ENCODE peak calls at places on chromosomes 1 and 21, in ten cellular contexts. X, B, J, Q, H, U, S, D, R and E are unnamed samples. For H3K4me1, the result is how much of the 10 kb centered on the place peaks cover.

GRCh38 chr1:173202430-173203145 is 4.5 kb downstream of the TNFSF4 start:
- DNase-seq in X (no peak), B (no peak), J (peak), Q (no peak), H (no peak), U (peak), S (peak), D (peak), R (no peak), E (no peak)

GRCh38 chr1:161001537-161001936 is 19.4 kb downstream of the F11R start:
- DNase-seq in X (no peak), B (no peak), J (no peak), Q (no peak), H (no peak), U (no peak), S (no peak), D (no peak), R (no peak), E (no peak)

GRCh38 chr1:151888972-151889570 is 20.2 kb downstream of the THEM4 start:
- DNase-seq in X (no peak), B (no peak), J (no peak), Q (no peak), H (no peak), U (no peak), S (no peak), D (no peak), R (no peak), E (no peak)

GRCh38 chr21:45836268-45836655 is 145.3 kb upstream of the COL6A1 start:
- DNase-seq in X (no peak), B (no peak), J (no peak), Q (no peak), H (no peak), U (no peak), S (peak), D (no peak), R (no peak), E (no peak)

GRCh38 chr1:19454265-19455198 is 30.8 kb downstream of the CAPZB start:
- DNase-seq in X (no peak), B (no peak), J (no peak), Q (no peak), H (no peak), U (no peak), S (no peak), D (no peak), R (no peak), E (no peak)

GRCh38 chr1:197013234-197013633 is 35.9 kb downstream of the CFHR5 start:
- DNase-seq in X (no peak), B (no peak), J (no peak), Q (no peak), H (no peak), U (no peak), S (no peak), D (no peak), R (no peak), E (no peak)

GRCh38 chr1:248804771-248805681 is 20.7 kb downstream of the SH3BP5L start:
- DNase-seq in X (no peak), B (peak), J (no peak), Q (no peak), H (no peak), U (no peak), S (no peak), D (no peak), R (no peak), E (no peak)

GRCh38 chr21:15221799-15222386 is 157.1 kb upstream of the NRIP1 start:
- DNase-seq in X (no peak), B (no peak), J (peak), Q (no peak), H (no peak), U (peak), S (peak), D (peak), R (no peak), E (peak)

GRCh38 chr1:248752981-248753525 is 2.5 kb downstream of the LYPD8 start:
- DNase-seq in X (no peak), B (no peak), J (no peak), Q (no peak), H (no peak), U (no peak), S (no peak), D (no peak), R (no peak), E (no peak)

GRCh38 chr1:150881331-150882070 is 5.1 kb upstream of the ARNT start:
- DNase-seq in X (no peak), B (no peak), J (no peak), Q (no peak), H (no peak), U (no peak), S (peak), D (no peak), R (no peak), E (peak)

GRCh38 chr21:29289317-29289716 is 9.4 kb upstream of the BACH1 start:
- DNase-seq in X (no peak), B (no peak), J (no peak), Q (no peak), H (no peak), U (no peak), S (no peak), D (no peak), R (no peak), E (no peak)

GRCh38 chr1:67611841-67612240 is 73.2 kb upstream of the GADD45A start:
- DNase-seq in X (no peak), B (no peak), J (no peak), Q (no peak), H (no peak), U (no peak), S (peak), D (no peak), R (no peak), E (no peak)

GRCh38 chr1:156870734-156871133 is 10.1 kb downstream of the NTRK1 start:
- DNase-seq in X (no peak), B (no peak), J (no peak), Q (no peak), H (no peak), U (no peak), S (peak), D (no peak), R (no peak), E (no peak)

GRCh38 chr1:26584022-26584485 is 54.5 kb downstream of the RPS6KA1 start:
- DNase-seq in X (no peak), B (no peak), J (peak), Q (peak), H (no peak), U (no peak), S (no peak), D (no peak), R (no peak), E (no peak)

GRCh38 chr1:154733621-154734020 is 125.6 kb upstream of the ADAR start:
- DNase-seq in X (no peak), B (no peak), J (no peak), Q (no peak), H (no peak), U (no peak), S (no peak), D (no peak), R (no peak), E (no peak)

GRCh38 chr1:229640455-229640854 is 14.4 kb downstream of the URB2 start:
- DNase-seq in X (no peak), B (no peak), J (no peak), Q (no peak), H (no peak), U (no peak), S (no peak), D (no peak), R (no peak), E (no peak)

GRCh38 chr21:38208118-38208517 is 48.7 kb upstream of the KCNJ15 start:
- DNase-seq in X (no peak), B (no peak), J (no peak), Q (no peak), H (no peak), U (no peak), S (no peak), D (no peak), R (no peak), E (no peak)

GRCh38 chr1:117114816-117115215 is 6.7 kb downstream of the TRIM45 start:
- DNase-seq in X (no peak), B (no peak), J (no peak), Q (no peak), H (no peak), U (no peak), S (no peak), D (no peak), R (no peak), E (no peak)

GRCh38 chr1:84996846-84997666 is at the start of gene MCOLN2:
- DNase-seq in X (peak), B (peak), J (no peak), Q (no peak), H (peak), U (peak), S (peak), D (no peak), R (peak), E (no peak)
- TF ChIP-seq POLR2A in X (no peak), B (no peak), J (no peak), Q (no peak), H (no peak), U (no peak), S (no peak), D (no peak), R (no peak), E (no peak)

GRCh38 chr1:41481109-41481775 is 3.2 kb downstream of the EDN2 start:
- DNase-seq in X (no peak), B (no peak), J (no peak), Q (no peak), H (no peak), U (no peak), S (no peak), D (no peak), R (no peak), E (no peak)
- H3K4me1 ChIP-seq in X (under half), B (half or more), J (under half), Q (under half), H (under half), U (half or more), S (under half), D (under half), R (under half), E (under half)

GRCh38 chr1:112712701-112713128 is 2.4 kb downstream of the PPM1J start:
- DNase-seq in X (no peak), B (no peak), J (no peak), Q (no peak), H (no peak), U (no peak), S (no peak), D (no peak), R (no peak), E (no peak)

GRCh38 chr1:112713466-112714312 is 1.4 kb downstream of the PPM1J start:
- DNase-seq in X (peak), B (peak), J (no peak), Q (peak), H (no peak), U (no peak), S (no peak), D (no peak), R (peak), E (no peak)

GRCh38 chr1:112715264-112716053 is at the start of gene PPM1J:
- DNase-seq in X (peak), B (peak), J (peak), Q (peak), H (peak), U (peak), S (peak), D (peak), R (peak), E (peak)

GRCh38 chr1:112716133-112716720 is 1.1 kb upstream of the PPM1J start:
- DNase-seq in X (peak), B (peak), J (peak), Q (peak), H (peak), U (peak), S (peak), D (peak), R (peak), E (peak)

DNA sequence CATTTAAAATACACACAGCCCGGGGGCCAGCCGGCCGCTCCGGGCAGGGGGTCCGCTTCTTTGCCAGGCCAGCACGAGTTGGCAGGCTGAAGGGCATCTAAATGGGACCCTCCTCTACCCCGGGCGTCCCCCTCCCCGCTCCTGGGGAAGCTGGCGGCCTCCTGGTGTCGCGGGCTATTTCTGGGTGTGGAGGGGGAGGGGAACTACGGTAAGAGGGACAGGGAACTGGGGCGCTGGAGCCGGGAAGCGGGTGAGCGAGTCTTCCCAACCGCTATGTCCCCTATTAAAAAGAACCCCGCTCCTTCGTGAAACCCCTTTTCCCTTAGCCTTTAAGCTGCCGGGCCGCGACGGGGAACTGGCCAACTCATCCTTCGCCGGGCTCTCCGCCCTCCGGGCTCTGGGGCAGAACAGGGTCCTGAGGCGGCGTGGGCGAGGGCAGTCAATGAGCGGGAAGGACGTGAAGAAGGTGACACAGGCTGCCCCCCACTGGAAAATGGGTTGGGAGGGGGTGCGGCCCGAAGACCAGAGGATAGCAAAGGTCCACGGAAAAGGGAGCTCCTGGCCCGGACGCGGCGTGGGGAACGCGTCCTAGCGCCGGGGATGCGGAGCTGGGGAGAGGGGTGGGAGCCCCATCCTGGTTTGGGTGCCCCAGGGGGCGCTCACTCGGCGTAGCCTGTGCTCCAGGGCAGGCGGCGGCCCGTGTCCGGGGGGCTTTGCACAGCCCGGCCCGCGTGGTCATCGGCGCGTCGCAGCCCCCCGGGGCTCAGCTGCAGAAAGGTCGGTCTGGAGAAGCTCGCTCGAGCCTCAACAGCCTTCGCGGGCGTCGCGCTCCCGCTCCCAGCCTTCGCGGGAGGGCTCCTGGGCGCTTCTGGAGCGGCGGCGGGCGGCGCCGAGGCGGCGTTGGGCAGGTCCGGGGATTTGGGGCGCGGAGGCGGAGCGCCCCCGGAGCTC is 544 bp downstream of the PPM1J start:
- DNase-seq in X (peak), B (no peak), J (no peak), Q (no peak), H (no peak), U (no peak), S (no peak), D (no peak), R (peak), E (no peak)
- TF ChIP-seq POLR2A in X (no peak), B (no peak), J (no peak), Q (no peak), H (no peak), U (no peak), S (no peak), D (no peak), R (no peak), E (peak)

GRCh38 chr21:34996304-34997081 is 52.6 kb downstream of the RUNX1 start:
- DNase-seq in X (no peak), B (no peak), J (no peak), Q (no peak), H (peak), U (no peak), S (peak), D (no peak), R (peak), E (no peak)
- H3K4me1 ChIP-seq in X (under half), B (under half), J (under half), Q (under half), H (under half), U (under half), S (under half), D (under half), R (under half), E (under half)

GRCh38 chr1:193185861-193186714 is at the start of gene B3GALT2:
- DNase-seq in X (no peak), B (peak), J (no peak), Q (no peak), H (peak), U (peak), S (peak), D (peak), R (no peak), E (no peak)
- TF ChIP-seq POLR2A in X (no peak), B (no peak), J (no peak), Q (no peak), H (no peak), U (no peak), S (no peak), D (no peak), R (no peak), E (no peak)

DNA sequence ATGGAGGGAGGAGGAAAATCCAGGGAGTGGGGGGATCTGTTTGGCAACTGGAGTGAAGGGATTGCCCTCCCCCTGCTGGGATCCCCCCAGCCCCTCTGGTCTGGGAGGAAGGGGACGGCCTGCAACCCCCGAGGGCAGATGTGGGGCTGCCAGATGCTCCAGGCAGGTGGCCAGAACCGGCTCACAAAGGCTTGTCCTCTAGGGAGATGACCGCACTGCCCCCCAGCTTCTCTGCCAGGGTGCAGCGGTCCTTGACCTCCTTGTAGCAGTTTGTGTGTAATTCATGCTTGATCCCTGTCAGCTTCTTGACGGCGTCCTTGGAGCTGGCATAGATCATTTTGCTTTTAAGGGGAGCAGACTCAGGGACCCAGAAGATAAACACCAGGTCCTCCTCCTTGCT is 69.2 kb downstream of the ROR1 start:
- DNase-seq in X (no peak), B (no peak), J (no peak), Q (no peak), H (no peak), U (no peak), S (no peak), D (no peak), R (no peak), E (no peak)
- H3K4me1 ChIP-seq in X (under half), B (under half), J (under half), Q (under half), H (under half), U (under half), S (under half), D (under half), R (under half), E (under half)

GRCh38 chr1:94540440-94541174 is 952 bp downstream of the F3 start:
- DNase-seq in X (no peak), B (no peak), J (no peak), Q (no peak), H (no peak), U (no peak), S (no peak), D (no peak), R (no peak), E (no peak)

GRCh38 chr1:94543003-94543402 is 1.4 kb upstream of the F3 start:
- DNase-seq in X (no peak), B (no peak), J (no peak), Q (no peak), H (no peak), U (no peak), S (peak), D (no peak), R (no peak), E (no peak)

GRCh38 chr1:94542088-94542671 is 621 bp upstream of the F3 start:
- DNase-seq in X (peak), B (peak), J (no peak), Q (no peak), H (peak), U (peak), S (peak), D (no peak), R (peak), E (peak)

GRCh38 chr1:94539496-94539895 is 2.1 kb downstream of the F3 start:
- DNase-seq in X (no peak), B (peak), J (no peak), Q (no peak), H (no peak), U (peak), S (peak), D (no peak), R (no peak), E (no peak)

GRCh38 chr1:94541175-94542087 is at the start of gene F3:
- DNase-seq in X (peak), B (peak), J (peak), Q (peak), H (peak), U (peak), S (peak), D (peak), R (peak), E (peak)
- TF ChIP-seq POLR2A in X (no peak), B (peak), J (peak), Q (peak), H (peak), U (peak), S (peak), D (peak), R (peak), E (peak)